ENCODE peak calls at places on chromosomes 12 and 14, in ten cellular contexts. T is stomach; O is NCI-H1092 treated with DMSO at 0.1 percent for 48 hours; D is H54; V is CD4-positive, alpha-beta T cell; Y is caudate nucleus; N is SK-N-MC; U is NCI-H748 treated with DMSO at 0.1 percent for 48 hours; P is mucosa of descending colon; B is mucosa of gallbladder. W is an unnamed sample.

GRCh38 chr14:35374273-35374681 is 30.3 kb downstream of the NFKBIA start:
- DNase-seq in Y (no peak), U (no peak), V (no peak), T (peak; percentile 51), D (peak; percentile 55), O (no peak), B (peak; percentile 52), P (no peak), N (peak; percentile 73), W (peak; percentile 99)

GRCh38 chr12:83018063-83018462 is 331.4 kb downstream of the TMTC2 start:
- DNase-seq in Y (no peak), P (no peak), O (no peak), T (no peak), D (no peak), N (no peak), V (no peak), U (no peak), B (no peak), W (no peak)

GRCh38 chr14:92532490-92533163 is 19.0 kb downstream of the RIN3 start:
- DNase-seq in P (peak; percentile 60), V (no peak), B (no peak), O (no peak), N (no peak), U (no peak), T (no peak), D (no peak), Y (no peak), W (no peak)

GRCh38 chr12:100199347-100200136 is 1.1 kb upstream of the ACTR6 start:
- DNase-seq in P (peak; percentile 93), N (no peak), B (peak; percentile 61), Y (peak; percentile 39), O (peak; percentile 54), D (peak; percentile 79), V (peak; percentile 71), T (peak; percentile 84), U (peak; percentile 55), W (no peak)

GRCh38 chr12:5230861-5231260 is 187.2 kb downstream of the KCNA5 start:
- DNase-seq in T (no peak), N (no peak), U (no peak), P (no peak), B (no peak), O (no peak), Y (no peak), D (no peak), V (no peak), W (no peak)

GRCh38 chr12:110431957-110432587 is 18.1 kb downstream of the ARPC3 start:
- DNase-seq in D (no peak), B (no peak), U (no peak), Y (no peak), T (no peak), P (no peak), V (no peak), N (no peak), O (no peak), W (no peak)

GRCh38 chr12:67804168-67804567 is 155.6 kb downstream of the DYRK2 start:
- DNase-seq in O (no peak), U (no peak), T (no peak), P (no peak), D (no peak), B (no peak), V (peak; percentile 12), N (no peak), Y (no peak), W (no peak)

GRCh38 chr12:87529386-87529785 is 499.8 kb downstream of the C12orf50 start:
- DNase-seq in O (no peak), Y (no peak), D (no peak), U (no peak), V (no peak), P (no peak), N (no peak), T (no peak), B (no peak), W (no peak)

GRCh38 chr12:47547077-47547476 is 158.8 kb downstream of the RPAP3 start:
- DNase-seq in V (no peak), D (peak; percentile 17), N (no peak), P (no peak), O (peak; percentile 25), Y (no peak), T (no peak), B (no peak), U (no peak), W (peak; percentile 51)

GRCh38 chr14:65101631-65102440 is 481 bp downstream of the MAX start:
- DNase-seq in O (no peak), B (peak; percentile 10), T (peak; percentile 30), D (no peak), V (peak; percentile 41), Y (no peak), P (peak; percentile 69), N (no peak), U (no peak), W (peak; percentile 32)

GRCh38 chr12:73863541-73863940 is 674.1 kb upstream of the ATXN7L3B start:
- DNase-seq in N (no peak), O (no peak), U (no peak), V (no peak), P (no peak), B (no peak), Y (no peak), T (no peak), D (peak; percentile 0), W (peak; percentile 27)

GRCh38 chr12:59698599-59698998 is 102.8 kb downstream of the SLC16A7 start:
- DNase-seq in Y (no peak), N (peak; percentile 59), O (no peak), U (no peak), V (no peak), D (no peak), T (no peak), P (no peak), B (no peak), W (peak; percentile 66)

GRCh38 chr14:36325853-36326252 is 5.4 kb upstream of the MBIP start:
- DNase-seq in V (no peak), P (no peak), U (no peak), B (no peak), T (no peak), O (no peak), D (no peak), Y (no peak), N (no peak), W (no peak)

GRCh38 chr12:43806737-43807072 is 588 bp upstream of the TWF1 start:
- DNase-seq in P (no peak), B (no peak), T (no peak), V (no peak), U (no peak), O (peak; percentile 57), N (no peak), Y (no peak), D (no peak), W (no peak)

GRCh38 chr12:97921957-97922722 is 459.5 kb downstream of the RMST start:
- DNase-seq in D (no peak), Y (no peak), N (no peak), V (no peak), T (no peak), U (no peak), B (no peak), O (no peak), P (no peak), W (peak; percentile 95)

GRCh38 chr14:35512765-35513164 is 21.2 kb upstream of the INSM2 start:
- DNase-seq in D (no peak), U (no peak), N (no peak), O (no peak), P (no peak), V (no peak), Y (no peak), B (no peak), T (no peak), W (no peak)

GRCh38 chr12:1692221-1692620 is 1.4 kb downstream of the ADIPOR2 start:
- DNase-seq in O (no peak), T (no peak), B (no peak), P (no peak), V (no peak), Y (no peak), D (no peak), U (no peak), N (no peak), W (no peak)

GRCh38 chr12:49187184-49187583 is 1.7 kb downstream of the TUBA1A start:
- DNase-seq in D (no peak), V (no peak), B (peak; percentile 25), T (no peak), U (peak; percentile 63), P (no peak), Y (peak; percentile 81), O (peak; percentile 5), N (no peak), W (peak; percentile 54)

GRCh38 chr12:69657376-69658137 is 41.5 kb downstream of the BEST3 start:
- DNase-seq in O (no peak), D (no peak), V (no peak), T (no peak), N (no peak), Y (no peak), B (no peak), P (no peak), U (no peak), W (peak; percentile 29)

GRCh38 chr14:85531594-85532391 is 1.8 kb downstream of the FLRT2 start:
- DNase-seq in U (peak; percentile 84), P (peak; percentile 43), V (no peak), O (no peak), N (no peak), Y (peak; percentile 79), T (peak; percentile 26), B (peak; percentile 65), D (no peak), W (peak; percentile 92)

GRCh38 chr12:113889076-113889475 is 77.0 kb downstream of the RBM19 start:
- DNase-seq in D (no peak), N (no peak), P (no peak), O (peak; percentile 7), T (no peak), V (no peak), U (no peak), Y (peak; percentile 9), B (no peak), W (peak; percentile 15)

GRCh38 chr12:4141344-4142270 is 132.0 kb upstream of the CCND2 start:
- DNase-seq in U (no peak), B (no peak), V (no peak), D (no peak), O (no peak), Y (no peak), P (no peak), T (no peak), N (no peak), W (peak; percentile 26)

GRCh38 chr14:71290960-71291466 is 383.8 kb downstream of the PCNX1 start:
- DNase-seq in U (no peak), Y (peak; percentile 43), T (no peak), D (peak; percentile 38), V (no peak), B (no peak), P (no peak), O (no peak), N (no peak), W (peak; percentile 65)

GRCh38 chr12:92028039-92028709 is 117.5 kb downstream of the BTG1 start:
- DNase-seq in D (no peak), B (no peak), Y (no peak), U (no peak), N (no peak), V (no peak), T (no peak), O (no peak), P (no peak), W (no peak)

GRCh38 chr12:47133981-47134380 is 54.2 kb upstream of the AMIGO2 start:
- DNase-seq in Y (no peak), D (no peak), O (no peak), V (no peak), N (no peak), T (no peak), B (no peak), P (no peak), U (no peak), W (no peak)